ENCODE peak calls at places on chromosomes 16 and 17, in eight cellular contexts. D, C, L, J, H, Z, M and V are unnamed samples.

GRCh38 chr16:69190598-69190997 is 3.6 kb downstream of the SNTB2 start:
- DNase-seq in D (no peak), M (no peak), L (no peak), Z (no peak), H (no peak), C (no peak), J (no peak), V (no peak)

GRCh38 chr16:17369441-17369951 is 101.3 kb downstream of the XYLT1 start:
- DNase-seq in M (peak; percentile 73), L (peak; percentile 46), J (peak; percentile 26), H (no peak), C (no peak), D (no peak), Z (peak; percentile 37), V (peak; percentile 68)

GRCh38 chr16:30677931-30678585 is 19.8 kb downstream of the FBRS start:
- DNase-seq in D (no peak), J (no peak), H (no peak), C (no peak), M (no peak), Z (no peak), L (no peak), V (no peak)

GRCh38 chr17:67246398-67246647 is 1.3 kb upstream of the HELZ start:
- DNase-seq in Z (no peak), D (no peak), H (no peak), L (no peak), J (no peak), M (no peak), C (no peak), V (no peak)

GRCh38 chr16:9124908-9125584 is 33.6 kb downstream of the HAPSTR1 start:
- DNase-seq in Z (no peak), C (no peak), L (no peak), M (no peak), D (no peak), J (no peak), H (no peak), V (no peak)

GRCh38 chr17:81552244-81553017 is at the start of gene FAAP100:
- DNase-seq in C (peak; percentile 80), L (peak; percentile 96), M (peak; percentile 76), D (no peak), Z (peak; percentile 70), H (no peak), J (peak; percentile 53), V (peak; percentile 94)

GRCh38 chr16:28845173-28846079 is 722 bp downstream of the TUFM start:
- DNase-seq in Z (no peak), J (no peak), D (no peak), M (peak; percentile 61), H (no peak), L (peak; percentile 59), C (peak; percentile 66), V (peak; percentile 93)

GRCh38 chr17:79836952-79837887 is 2.0 kb downstream of the CBX4 start:
- DNase-seq in J (no peak), M (peak; percentile 87), D (peak; percentile 28), L (peak; percentile 81), Z (no peak), H (no peak), C (peak; percentile 91), V (peak; percentile 76)

GRCh38 chr16:17843905-17844304 is 373.1 kb upstream of the XYLT1 start:
- DNase-seq in L (no peak), J (no peak), M (no peak), Z (no peak), D (no peak), H (no peak), C (no peak), V (no peak)

GRCh38 chr17:76714822-76715461 is 4.2 kb upstream of the MXRA7 start:
- DNase-seq in H (no peak), Z (peak; percentile 62), D (peak; percentile 75), C (peak; percentile 58), M (peak; percentile 80), L (no peak), J (no peak), V (peak; percentile 89)

GRCh38 chr17:18904482-18904881 is 46.6 kb downstream of the PRPSAP2 start:
- DNase-seq in D (no peak), L (no peak), H (no peak), Z (no peak), M (no peak), J (peak; percentile 26), C (no peak), V (no peak)

GRCh38 chr17:82804442-82805191 is 35.2 kb downstream of the ZNF750 start:
- DNase-seq in Z (peak; percentile 24), J (no peak), D (no peak), L (no peak), M (peak; percentile 75), H (no peak), C (no peak), V (no peak)

GRCh38 chr16:87358696-87359095 is 24.9 kb downstream of the FBXO31 start:
- DNase-seq in H (no peak), J (no peak), M (no peak), C (no peak), L (no peak), D (no peak), Z (no peak), V (no peak)

GRCh38 chr17:17605747-17606083 is 14.2 kb upstream of the PEMT start:
- DNase-seq in C (no peak), L (no peak), H (peak; percentile 73), D (no peak), Z (no peak), J (no peak), M (no peak), V (no peak)

GRCh38 chr17:20852541-20853370 is 190.1 kb downstream of the USP22 start:
- DNase-seq in L (no peak), M (no peak), H (no peak), D (peak; percentile 72), C (no peak), Z (no peak), J (peak; percentile 17), V (no peak)

GRCh38 chr17:75153854-75154194 is 488 bp downstream of the JPT1 start:
- DNase-seq in Z (no peak), H (no peak), L (peak; percentile 46), M (no peak), J (no peak), D (no peak), C (peak; percentile 38), V (peak; percentile 70)

GRCh38 chr17:30942311-30943079 is 20.8 kb downstream of the ADAP2 start:
- DNase-seq in C (no peak), L (no peak), M (no peak), D (no peak), Z (no peak), H (no peak), J (no peak), V (no peak)

GRCh38 chr16:23509763-23510153 is 536 bp downstream of the GGA2 start:
- DNase-seq in C (peak; percentile 44), Z (no peak), M (no peak), D (no peak), H (no peak), J (no peak), L (no peak), V (peak; percentile 73)

GRCh38 chr17:64002658-64003525 is 4.7 kb downstream of the PRR29 start:
- DNase-seq in H (no peak), M (no peak), D (no peak), L (peak; percentile 15), Z (no peak), C (no peak), J (no peak), V (no peak)

GRCh38 chr16:48558269-48558915 is 51.6 kb downstream of the N4BP1 start:
- DNase-seq in C (no peak), H (no peak), M (no peak), D (no peak), J (peak; percentile 59), L (no peak), Z (no peak), V (no peak)

GRCh38 chr17:68775338-68775737 is 174.2 kb upstream of the FAM20A start:
- DNase-seq in Z (no peak), J (no peak), L (no peak), D (no peak), C (no peak), M (no peak), H (no peak), V (no peak)

GRCh38 chr16:88651276-88651988 is 579 bp upstream of the CYBA start:
- DNase-seq in C (no peak), H (no peak), M (peak; percentile 85), D (no peak), Z (no peak), L (peak; percentile 93), J (no peak), V (peak; percentile 95)

GRCh38 chr16:77064037-77064436 is 127.0 kb upstream of the MON1B start:
- DNase-seq in C (no peak), H (no peak), L (no peak), D (no peak), J (no peak), M (no peak), Z (no peak), V (no peak)

GRCh38 chr17:64095144-64095882 is 34.6 kb downstream of the ERN1 start:
- DNase-seq in C (peak; percentile 66), M (no peak), L (no peak), J (no peak), Z (no peak), H (no peak), D (no peak), V (no peak)

GRCh38 chr17:70871180-70871818 is 702.0 kb downstream of the KCNJ2 start:
- DNase-seq in D (no peak), M (no peak), Z (no peak), L (no peak), H (no peak), J (no peak), C (no peak), V (no peak)

GRCh38 chr16:57071840-57072541 is 20.4 kb upstream of the CPNE2 start:
- DNase-seq in M (no peak), J (no peak), L (no peak), Z (no peak), D (no peak), C (peak; percentile 16), H (no peak), V (no peak)

GRCh38 chr16:58040496-58040846 is 14.9 kb downstream of the MMP15 start:
- DNase-seq in L (no peak), J (no peak), C (no peak), Z (no peak), D (no peak), M (no peak), H (no peak), V (no peak)